ENCODE peak calls at places on chromosomes 3 and 15, in ten cellular contexts. M is cardiac muscle cell; I is WTC11; R is left ventricle myocardium inferior; Q is CD4-positive, alpha-beta T cell; F is HepG2; J is breast epithelium; Y is A673; U is colonic mucosa; T is Caco-2. D is an unnamed sample.

GRCh38 chr15:29312387-29312786 is 42.8 kb upstream of the NSMCE3 start:
- DNase-seq in F (no peak), I (no peak), Y (no peak), T (no peak), J (no peak), Q (no peak), R (no peak), U (no peak), M (peak), D (no peak)

GRCh38 chr3:48655586-48655985 is 7.1 kb downstream of the CELSR3 start:
- DNase-seq in R (no peak), T (no peak), U (no peak), I (no peak), Y (no peak), J (no peak), Q (peak), F (no peak), M (no peak), D (no peak)

GRCh38 chr15:40751745-40752144 is 3.3 kb downstream of the RMDN3 start:
- DNase-seq in M (no peak), Q (no peak), J (no peak), Y (no peak), I (no peak), U (no peak), R (no peak), F (no peak), T (no peak), D (no peak)

GRCh38 chr3:3027976-3028567 is 82.1 kb downstream of the IL5RA start:
- DNase-seq in J (no peak), R (no peak), M (no peak), Q (no peak), F (no peak), U (no peak), T (no peak), Y (no peak), I (no peak), D (no peak)

GRCh38 chr3:61783993-61784718 is 222.8 kb downstream of the PTPRG start:
- DNase-seq in Y (no peak), U (no peak), I (no peak), F (no peak), Q (no peak), M (peak), J (no peak), R (no peak), T (no peak), D (no peak)

GRCh38 chr3:109073116-109073515 is 44.8 kb downstream of the MORC1 start:
- DNase-seq in U (no peak), J (no peak), M (no peak), T (no peak), F (no peak), Q (no peak), Y (no peak), R (no peak), I (no peak), D (no peak)

GRCh38 chr3:186510374-186511079 is 33.7 kb downstream of the CRYGS start:
- DNase-seq in T (no peak), Y (no peak), Q (no peak), U (no peak), M (no peak), I (no peak), R (no peak), J (no peak), F (no peak), D (no peak)

GRCh38 chr3:148079370-148079769 is 618.3 kb upstream of the AGTR1 start:
- DNase-seq in J (no peak), U (no peak), R (no peak), T (no peak), I (no peak), M (no peak), Q (no peak), F (no peak), Y (no peak), D (no peak)

GRCh38 chr3:50550079-50550736 is 17.3 kb downstream of the C3orf18 start:
- DNase-seq in R (peak), T (peak), Q (peak), F (peak), Y (peak), J (peak), I (peak), U (peak), M (peak), D (no peak)

GRCh38 chr3:52317178-52317577 is 1.1 kb downstream of the DNAH1 start:
- DNase-seq in Y (no peak), R (no peak), F (no peak), U (no peak), M (no peak), T (no peak), J (no peak), I (no peak), Q (no peak), D (peak)

GRCh38 chr3:101179637-101180036 is 140.7 kb downstream of the IMPG2 start:
- DNase-seq in Q (no peak), M (peak), R (no peak), T (no peak), I (no peak), F (no peak), Y (no peak), J (no peak), U (no peak), D (no peak)

GRCh38 chr15:98650871-98651481 is 2.6 kb downstream of the IGF1R start:
- DNase-seq in Q (peak), T (no peak), M (peak), Y (peak), J (peak), F (no peak), U (peak), R (no peak), I (no peak), D (no peak)

GRCh38 chr3:123099331-123100191 is 32.7 kb downstream of the PDIA5 start:
- DNase-seq in U (no peak), J (no peak), T (no peak), Q (no peak), R (no peak), I (no peak), F (no peak), M (no peak), Y (no peak), D (no peak)

GRCh38 chr3:45944830-45945620 is 1.8 kb downstream of the CXCR6 start:
- DNase-seq in F (no peak), T (no peak), R (no peak), J (no peak), Q (no peak), U (no peak), M (no peak), I (no peak), Y (no peak), D (no peak)

GRCh38 chr3:61929631-61930030 is 368.3 kb downstream of the PTPRG start:
- DNase-seq in F (no peak), Q (no peak), M (no peak), R (no peak), U (no peak), T (no peak), Y (no peak), J (no peak), I (no peak), D (no peak)

GRCh38 chr3:79885407-79885806 is 117.6 kb upstream of the ROBO1 start:
- DNase-seq in Y (no peak), U (no peak), T (no peak), R (no peak), M (no peak), Q (no peak), F (no peak), J (no peak), I (no peak), D (no peak)

GRCh38 chr15:35068861-35069260 is 16.2 kb downstream of the NANOGP8 start:
- DNase-seq in R (no peak), M (no peak), Y (no peak), I (no peak), T (no peak), J (no peak), U (no peak), F (no peak), Q (no peak), D (no peak)

GRCh38 chr3:117892431-117892841 is 1142.2 kb downstream of the IGSF11 start:
- DNase-seq in Y (no peak), I (no peak), J (no peak), Q (no peak), T (no peak), F (no peak), R (no peak), M (no peak), U (no peak), D (no peak)

GRCh38 chr15:86830304-86830703 is 750.6 kb downstream of the AGBL1 start:
- DNase-seq in T (no peak), I (no peak), Q (no peak), F (no peak), U (no peak), M (no peak), Y (no peak), R (no peak), J (no peak), D (no peak)

GRCh38 chr3:108345492-108346205 is 49.3 kb downstream of the HHLA2 start:
- DNase-seq in I (no peak), F (no peak), M (no peak), J (no peak), Y (no peak), T (no peak), Q (no peak), R (no peak), U (no peak), D (no peak)

GRCh38 chr3:108327168-108327567 is 30.8 kb downstream of the HHLA2 start:
- DNase-seq in U (no peak), Y (no peak), Q (no peak), M (no peak), R (no peak), T (no peak), J (no peak), F (no peak), I (no peak), D (no peak)

GRCh38 chr15:85730001-85730820 is 64.5 kb downstream of the KLHL25 start:
- DNase-seq in I (no peak), F (peak), R (no peak), Q (no peak), U (peak), J (no peak), M (peak), T (peak), Y (peak), D (no peak)

GRCh38 chr3:149339931-149340309 is 6.5 kb upstream of the TM4SF18 start:
- DNase-seq in R (peak), Q (no peak), U (peak), J (peak), I (peak), Y (peak), F (peak), M (peak), T (peak), D (peak)

GRCh38 chr3:13474021-13474420 is 6.1 kb upstream of the HDAC11 start:
- DNase-seq in I (no peak), M (no peak), T (no peak), F (no peak), U (no peak), R (no peak), Y (no peak), Q (no peak), J (no peak), D (no peak)

GRCh38 chr3:13473020-13473419 is 7.1 kb upstream of the HDAC11 start:
- DNase-seq in I (no peak), R (no peak), J (no peak), U (no peak), F (no peak), T (no peak), M (no peak), Q (no peak), Y (no peak), D (no peak)

GRCh38 chr3:13472286-13472685 is 7.8 kb upstream of the HDAC11 start:
- DNase-seq in F (no peak), I (no peak), R (no peak), M (no peak), Q (no peak), T (no peak), U (no peak), Y (no peak), J (no peak), D (no peak)

GRCh38 chr3:13475871-13476590 is 4.1 kb upstream of the HDAC11 start:
- DNase-seq in J (no peak), Y (no peak), M (no peak), I (no peak), U (no peak), T (no peak), Q (no peak), R (no peak), F (peak), D (peak)

DNA sequence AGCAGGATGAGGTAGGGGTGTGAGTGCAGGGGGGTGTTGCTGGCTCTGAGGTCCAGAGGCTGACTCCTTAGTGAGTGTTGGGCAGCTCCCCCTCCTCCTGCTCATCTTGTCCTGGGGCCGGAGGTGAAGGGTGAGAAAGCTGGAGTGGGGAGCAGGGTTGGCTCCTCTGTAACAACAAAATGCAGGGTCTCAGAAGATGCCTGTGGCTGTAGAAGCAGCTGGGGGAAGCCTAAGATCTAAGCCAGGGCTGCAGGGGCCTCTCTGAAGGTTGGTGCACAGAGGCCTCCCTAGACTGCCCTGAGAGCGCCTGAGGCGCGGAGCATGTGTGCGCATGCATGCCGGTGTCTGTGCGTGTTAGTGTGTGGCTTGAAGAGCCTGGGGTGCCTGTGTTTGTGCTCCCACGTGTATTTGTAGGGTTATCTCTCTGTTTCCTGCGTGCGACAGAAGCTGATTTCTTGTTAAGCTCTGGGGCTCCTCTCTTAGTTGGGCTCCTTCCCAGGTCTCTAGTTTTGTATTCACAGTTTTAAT is 5.3 kb upstream of the HDAC11 start:
- DNase-seq in U (no peak), Q (no peak), Y (no peak), J (no peak), R (no peak), T (no peak), I (no peak), F (no peak), M (no peak), D (peak)
- TF ChIP-seq CTCF in U (no peak), Q (no peak), Y (no peak), J (no peak), R (no peak), T (no peak), I (no peak), F (no peak), M (no peak), D (no peak)

DNA sequence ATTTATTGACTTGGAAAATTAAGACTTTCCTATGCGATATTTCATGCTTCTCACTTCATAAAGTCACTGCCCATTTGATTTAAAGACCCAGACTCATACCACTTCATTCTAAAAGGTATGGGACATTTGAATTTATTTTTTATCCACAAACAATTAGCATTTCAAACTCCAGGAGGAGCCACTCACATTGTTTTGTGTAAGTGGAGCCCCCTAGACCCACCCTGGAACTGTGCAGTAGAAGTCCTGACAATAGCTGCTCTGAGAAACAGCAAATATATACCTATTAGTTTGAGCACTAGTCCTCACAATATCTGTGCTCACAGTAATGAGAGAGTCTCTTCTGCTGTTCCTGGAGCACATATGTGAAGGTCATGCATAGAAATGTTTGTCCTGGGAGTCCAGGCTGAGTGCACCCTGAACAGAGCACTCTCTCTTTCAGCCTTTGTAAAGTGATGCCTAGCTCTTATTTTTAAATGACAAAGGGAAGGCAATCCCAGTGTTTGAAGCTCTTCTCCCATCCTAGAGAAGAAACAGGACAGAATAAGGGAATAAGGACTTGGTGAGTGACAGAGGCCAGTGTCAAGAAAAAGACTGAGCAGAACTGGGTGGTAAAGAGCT is 127.5 kb upstream of the STRIT1 start:
- DNase-seq in F (peak), J (no peak), Q (no peak), T (no peak), U (no peak), I (no peak), Y (peak), R (no peak), M (no peak), D (no peak)
- TF ChIP-seq CTCF in F (peak), J (no peak), Q (no peak), T (no peak), U (no peak), I (no peak), Y (peak), R (no peak), M (no peak), D (no peak)

GRCh38 chr3:111252795-111253194 is 181.2 kb downstream of the NECTIN3 start:
- DNase-seq in U (no peak), F (no peak), T (peak), M (peak), Y (peak), J (no peak), Q (no peak), I (no peak), R (no peak), D (no peak)
- TF ChIP-seq CTCF in U (no peak), F (peak), T (no peak), M (no peak), Y (no peak), J (no peak), Q (no peak), I (no peak), R (no peak), D (no peak)

GRCh38 chr3:127173516-127174166 is 19.3 kb upstream of the PRR23E start:
- DNase-seq in U (no peak), F (no peak), Q (no peak), J (peak), T (no peak), I (no peak), R (no peak), Y (no peak), M (no peak), D (no peak)

GRCh38 chr3:127175272-127175671 is 17.7 kb upstream of the PRR23E start:
- DNase-seq in M (no peak), F (no peak), I (no peak), T (no peak), U (no peak), Y (no peak), J (peak), Q (no peak), R (no peak), D (no peak)

GRCh38 chr3:127174715-127175140 is 18.2 kb upstream of the PRR23E start:
- DNase-seq in T (no peak), F (no peak), Y (no peak), U (peak), Q (no peak), R (no peak), I (no peak), J (peak), M (no peak), D (no peak)

GRCh38 chr3:127174284-127174683 is 18.6 kb upstream of the PRR23E start:
- DNase-seq in M (no peak), Q (no peak), U (no peak), T (no peak), Y (no peak), R (no peak), I (no peak), J (peak), F (no peak), D (no peak)

DNA sequence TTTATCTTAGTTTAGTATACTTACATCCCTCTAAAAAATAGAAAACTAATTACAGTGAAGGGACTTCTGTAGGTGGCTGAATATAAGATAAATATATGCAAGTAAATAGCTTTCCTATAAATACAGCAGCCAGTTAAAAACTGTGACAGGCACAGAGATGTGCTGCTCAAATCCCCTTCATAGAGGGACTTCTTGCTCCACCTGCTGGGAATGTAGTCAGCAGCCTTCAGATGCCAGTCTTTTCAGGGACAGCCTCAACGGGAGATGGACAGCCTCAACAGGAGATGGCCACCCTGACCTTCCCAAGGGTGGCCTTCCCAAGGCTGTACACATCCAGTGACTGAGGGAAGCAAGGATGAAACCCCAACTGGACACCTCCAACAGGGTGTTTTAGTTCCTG is 15.7 kb upstream of the PRR23E start:
- DNase-seq in R (no peak), M (peak), F (peak), Y (no peak), Q (no peak), T (peak), J (peak), U (peak), I (no peak), D (no peak)
- TF ChIP-seq CTCF in R (peak), M (no peak), F (peak), Y (no peak), Q (no peak), T (no peak), J (no peak), U (no peak), I (no peak), D (no peak)

DNA sequence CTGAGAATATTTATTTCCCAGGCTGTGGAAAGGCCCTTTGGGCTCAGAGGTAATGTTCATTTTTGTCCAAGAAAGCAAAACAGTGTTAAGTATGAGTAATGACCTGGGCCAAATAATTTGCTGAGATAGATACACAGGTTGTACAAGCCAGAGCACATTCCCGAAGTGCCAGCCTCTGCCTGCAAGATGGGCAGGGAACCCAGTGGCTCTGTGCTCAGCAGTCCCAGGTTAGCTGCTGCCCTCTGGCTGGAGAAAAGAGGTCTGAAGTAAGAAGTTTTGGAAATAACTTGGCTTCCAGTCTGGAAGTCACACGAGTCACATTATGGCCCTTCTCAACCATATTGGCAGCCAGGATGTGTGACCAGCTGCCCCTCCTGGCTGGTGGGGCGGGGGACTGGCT is 20.2 kb downstream of the MYZAP start:
- DNase-seq in M (peak), I (peak), R (no peak), J (peak), Y (no peak), Q (no peak), U (peak), T (peak), F (peak), D (no peak)
- TF ChIP-seq CTCF in M (peak), I (no peak), R (peak), J (no peak), Y (no peak), Q (no peak), U (peak), T (no peak), F (peak), D (no peak)

GRCh38 chr15:67319968-67320367 is 65.4 kb downstream of the IQCH start:
- DNase-seq in F (no peak), J (no peak), T (no peak), Y (no peak), U (no peak), I (no peak), R (no peak), M (no peak), Q (no peak), D (no peak)

GRCh38 chr15:67327312-67327711 is 72.7 kb downstream of the IQCH start:
- DNase-seq in I (no peak), T (no peak), Y (no peak), R (no peak), M (no peak), F (no peak), Q (no peak), U (no peak), J (no peak), D (no peak)

GRCh38 chr15:67322481-67322880 is 67.9 kb downstream of the IQCH start:
- DNase-seq in Y (no peak), R (no peak), J (no peak), M (peak), T (no peak), I (no peak), U (no peak), F (no peak), Q (no peak), D (no peak)

DNA sequence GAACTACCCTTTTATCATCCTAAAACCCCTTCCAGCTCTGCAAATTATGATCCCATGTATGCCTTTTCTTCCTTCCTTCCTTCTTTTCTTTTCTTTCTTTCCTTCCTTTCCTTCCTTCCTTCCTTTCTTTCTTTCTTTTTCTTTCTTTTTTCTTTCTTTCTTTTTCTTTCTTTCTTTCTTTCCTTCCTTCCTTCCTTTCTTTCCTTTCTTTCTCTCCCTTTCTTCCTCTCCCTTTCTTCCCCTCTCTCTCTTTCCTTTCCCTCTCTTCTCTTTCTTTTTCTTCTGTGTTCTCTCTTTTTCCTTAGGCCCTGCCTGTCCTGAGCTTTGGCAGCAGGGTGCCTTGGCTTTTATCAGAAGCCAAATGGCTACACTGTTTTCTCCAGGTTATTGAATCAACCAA is 66.8 kb downstream of the IQCH start:
- DNase-seq in Q (no peak), T (no peak), J (no peak), Y (no peak), R (no peak), I (no peak), M (no peak), U (no peak), F (no peak), D (no peak)
- TF ChIP-seq CTCF in Q (no peak), T (no peak), J (no peak), Y (no peak), R (no peak), I (no peak), M (no peak), U (no peak), F (no peak), D (no peak)

GRCh38 chr3:168094580-168094876 is 1.2 kb downstream of the GOLIM4 start:
- DNase-seq in M (peak), R (no peak), Q (no peak), U (no peak), J (peak), T (no peak), Y (peak), I (peak), F (no peak), D (no peak)
- TF ChIP-seq CTCF in M (no peak), R (no peak), Q (no peak), U (no peak), J (no peak), T (no peak), Y (no peak), I (no peak), F (no peak), D (no peak)

D was measured in CD14-positive monocyte.